ENCODE peak calls at places on chromosomes 5 and 9, in eight cellular contexts. One of them, this sample, is unnamed.
A peak's percentile ranks its signal among the peaks of the same experiment; 100 is the strongest.

GRCh38 chr9:84366683-84367082 is 26.1 kb upstream of the SLC28A3 start:
- DNase-seq in neural crest cell: no peak
- DNase-seq in COR-L47: no peak
- DNase-seq in NCI-H526: no peak
- DNase-seq in fibroblast of the conjunctiva: no peak
- DNase-seq in kidney glomerular epithelial cell: no peak
- DNase-seq in effector memory CD4-positive, alpha-beta T cell: no peak
- DNase-seq in T-helper 9 cell: no peak
- DNase-seq in this sample: no peak

GRCh38 chr9:109574061-109574882 is 76.2 kb upstream of the PTPN3 start:
- DNase-seq in neural crest cell: peak; percentile 49
- DNase-seq in COR-L47: peak; percentile 72
- DNase-seq in NCI-H526: peak; percentile 76
- DNase-seq in fibroblast of the conjunctiva: peak; percentile 55
- DNase-seq in kidney glomerular epithelial cell: peak; percentile 59
- DNase-seq in effector memory CD4-positive, alpha-beta T cell: no peak
- DNase-seq in T-helper 9 cell: no peak
- DNase-seq in this sample: peak; percentile 78

GRCh38 chr9:69060766-69061165 is 25.2 kb downstream of the FXN start:
- DNase-seq in neural crest cell: no peak
- DNase-seq in COR-L47: no peak
- DNase-seq in NCI-H526: no peak
- DNase-seq in fibroblast of the conjunctiva: no peak
- DNase-seq in kidney glomerular epithelial cell: no peak
- DNase-seq in effector memory CD4-positive, alpha-beta T cell: no peak
- DNase-seq in T-helper 9 cell: no peak
- DNase-seq in this sample: no peak

GRCh38 chr5:120538149-120538548 is 74.0 kb downstream of the PRR16 start:
- DNase-seq in neural crest cell: no peak
- DNase-seq in COR-L47: no peak
- DNase-seq in NCI-H526: no peak
- DNase-seq in fibroblast of the conjunctiva: no peak
- DNase-seq in kidney glomerular epithelial cell: peak; percentile 12
- DNase-seq in effector memory CD4-positive, alpha-beta T cell: no peak
- DNase-seq in T-helper 9 cell: no peak
- DNase-seq in this sample: no peak

GRCh38 chr9:28264368-28264767 is 691.1 kb upstream of the C9orf72 start:
- DNase-seq in neural crest cell: no peak
- DNase-seq in COR-L47: no peak
- DNase-seq in NCI-H526: no peak
- DNase-seq in fibroblast of the conjunctiva: no peak
- DNase-seq in kidney glomerular epithelial cell: no peak
- DNase-seq in effector memory CD4-positive, alpha-beta T cell: no peak
- DNase-seq in T-helper 9 cell: no peak
- DNase-seq in this sample: peak; percentile 33

GRCh38 chr9:89793124-89793495 is 188.3 kb downstream of the GADD45G start:
- DNase-seq in neural crest cell: no peak
- DNase-seq in COR-L47: no peak
- DNase-seq in NCI-H526: no peak
- DNase-seq in fibroblast of the conjunctiva: no peak
- DNase-seq in kidney glomerular epithelial cell: no peak
- DNase-seq in effector memory CD4-positive, alpha-beta T cell: no peak
- DNase-seq in T-helper 9 cell: no peak
- DNase-seq in this sample: no peak

GRCh38 chr5:6453937-6454560 is 5.4 kb downstream of the UBE2QL1 start:
- DNase-seq in neural crest cell: no peak
- DNase-seq in COR-L47: no peak
- DNase-seq in NCI-H526: no peak
- DNase-seq in fibroblast of the conjunctiva: no peak
- DNase-seq in kidney glomerular epithelial cell: no peak
- DNase-seq in effector memory CD4-positive, alpha-beta T cell: no peak
- DNase-seq in T-helper 9 cell: no peak
- DNase-seq in this sample: no peak

GRCh38 chr9:71844808-71845207 is 66.2 kb downstream of the ABHD17B start:
- DNase-seq in neural crest cell: no peak
- DNase-seq in COR-L47: no peak
- DNase-seq in NCI-H526: no peak
- DNase-seq in fibroblast of the conjunctiva: no peak
- DNase-seq in kidney glomerular epithelial cell: no peak
- DNase-seq in effector memory CD4-positive, alpha-beta T cell: no peak
- DNase-seq in T-helper 9 cell: no peak
- DNase-seq in this sample: no peak